ENCODE peak calls at places on chromosomes 4 and X, in four cellular contexts. E, C, M and X are unnamed samples.

GRCh38 chrX:34655496-34656258 is 1.4 kb downstream of the TMEM47 start:
- DNase-seq in M (no peak), C (no peak), E (no peak), X (no peak)

GRCh38 chr4:15586046-15586445 is 69.1 kb downstream of the FBXL5 start:
- DNase-seq in M (no peak), E (no peak), C (no peak), X (no peak)

GRCh38 chr4:76426272-76426671 is 5.3 kb upstream of the CCDC158 start:
- DNase-seq in C (no peak), E (no peak), M (peak), X (no peak)

GRCh38 chr4:121138014-121138413 is 26.1 kb downstream of the TNIP3 start:
- DNase-seq in M (no peak), C (no peak), E (no peak), X (no peak)

GRCh38 chr4:78525559-78525958 is 26.0 kb upstream of the ANXA3 start:
- DNase-seq in E (no peak), C (no peak), M (no peak), X (no peak)

GRCh38 chr4:172850838-172851237 is 317.8 kb upstream of the GALNT7 start:
- DNase-seq in M (no peak), C (no peak), E (no peak), X (no peak)

GRCh38 chr4:113371061-113371460 is 321.6 kb downstream of the ANK2 start:
- DNase-seq in C (no peak), E (no peak), M (no peak), X (no peak)

GRCh38 chrX:138128025-138128671 is 562.2 kb downstream of the ZIC3 start:
- DNase-seq in E (peak), M (peak), C (peak), X (no peak)

GRCh38 chr4:6480532-6481088 is 8.2 kb upstream of the PPP2R2C start:
- DNase-seq in M (no peak), C (no peak), E (no peak), X (no peak)

GRCh38 chr4:52665592-52665991 is 6.5 kb upstream of the USP46 start:
- DNase-seq in M (peak), C (no peak), E (no peak), X (no peak)

GRCh38 chr4:39495446-39496208 is 31.6 kb downstream of the UGDH start:
- DNase-seq in M (no peak), E (no peak), C (peak), X (no peak)

GRCh38 chrX:37802028-37802427 is 22.2 kb downstream of the CYBB start:
- DNase-seq in E (no peak), M (no peak), C (no peak), X (no peak)

GRCh38 chr4:151012836-151013235 is 2.2 kb downstream of the LRBA start:
- DNase-seq in E (no peak), M (no peak), C (no peak), X (no peak)

GRCh38 chr4:88719381-88719780 is 21.8 kb upstream of the NAP1L5 start:
- DNase-seq in E (no peak), M (no peak), C (no peak), X (no peak)

GRCh38 chr4:113584407-113585150 is 177.0 kb downstream of the CAMK2D start:
- DNase-seq in E (peak), M (no peak), C (no peak), X (peak)

GRCh38 chr4:17448689-17449088 is 63.2 kb downstream of the QDPR start:
- DNase-seq in E (no peak), C (no peak), M (no peak), X (no peak)

GRCh38 chr4:139763205-139763604 is 97.6 kb downstream of the MGST2 start:
- DNase-seq in E (no peak), C (no peak), M (peak), X (no peak)

GRCh38 chr4:53015681-53016080 is 153.6 kb downstream of the RASL11B start:
- DNase-seq in E (peak), M (peak), C (no peak), X (peak)

GRCh38 chr4:38902695-38903094 is 35.1 kb downstream of the FAM114A1 start:
- DNase-seq in M (peak), C (no peak), E (peak), X (no peak)

GRCh38 chr4:161650812-161651211 is 513.0 kb downstream of the FSTL5 start:
- DNase-seq in E (no peak), C (no peak), M (no peak), X (no peak)

GRCh38 chr4:161653697-161654096 is 510.1 kb downstream of the FSTL5 start:
- DNase-seq in E (no peak), M (no peak), C (no peak), X (no peak)

GRCh38 chr4:161642708-161643107 is 521.1 kb downstream of the FSTL5 start:
- DNase-seq in E (no peak), C (no peak), M (peak), X (no peak)

DNA sequence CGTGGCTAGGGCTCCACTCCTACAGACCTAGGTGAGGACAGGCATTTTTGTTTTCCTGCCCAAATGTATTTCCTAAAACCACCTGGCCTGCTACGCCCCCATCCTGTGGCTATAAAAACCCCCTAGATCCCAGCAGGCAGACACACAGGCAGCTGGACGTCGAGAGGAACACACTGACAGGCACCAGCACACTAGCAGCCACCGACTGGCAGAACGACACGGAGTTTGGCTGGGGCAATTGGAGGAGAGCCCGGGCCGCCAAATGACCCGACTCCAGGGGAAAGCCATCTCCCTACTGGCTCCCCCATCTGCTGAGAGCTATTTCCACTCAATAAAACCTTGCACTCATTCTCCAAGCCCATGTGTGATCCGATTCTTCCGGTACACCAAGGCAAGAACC is 516.0 kb downstream of the FSTL5 start:
- DNase-seq in C (no peak), M (no peak), E (no peak), X (peak)
- TF ChIP-seq TEAD4 in C (no peak), M (no peak), E (no peak), X (no peak)

DNA sequence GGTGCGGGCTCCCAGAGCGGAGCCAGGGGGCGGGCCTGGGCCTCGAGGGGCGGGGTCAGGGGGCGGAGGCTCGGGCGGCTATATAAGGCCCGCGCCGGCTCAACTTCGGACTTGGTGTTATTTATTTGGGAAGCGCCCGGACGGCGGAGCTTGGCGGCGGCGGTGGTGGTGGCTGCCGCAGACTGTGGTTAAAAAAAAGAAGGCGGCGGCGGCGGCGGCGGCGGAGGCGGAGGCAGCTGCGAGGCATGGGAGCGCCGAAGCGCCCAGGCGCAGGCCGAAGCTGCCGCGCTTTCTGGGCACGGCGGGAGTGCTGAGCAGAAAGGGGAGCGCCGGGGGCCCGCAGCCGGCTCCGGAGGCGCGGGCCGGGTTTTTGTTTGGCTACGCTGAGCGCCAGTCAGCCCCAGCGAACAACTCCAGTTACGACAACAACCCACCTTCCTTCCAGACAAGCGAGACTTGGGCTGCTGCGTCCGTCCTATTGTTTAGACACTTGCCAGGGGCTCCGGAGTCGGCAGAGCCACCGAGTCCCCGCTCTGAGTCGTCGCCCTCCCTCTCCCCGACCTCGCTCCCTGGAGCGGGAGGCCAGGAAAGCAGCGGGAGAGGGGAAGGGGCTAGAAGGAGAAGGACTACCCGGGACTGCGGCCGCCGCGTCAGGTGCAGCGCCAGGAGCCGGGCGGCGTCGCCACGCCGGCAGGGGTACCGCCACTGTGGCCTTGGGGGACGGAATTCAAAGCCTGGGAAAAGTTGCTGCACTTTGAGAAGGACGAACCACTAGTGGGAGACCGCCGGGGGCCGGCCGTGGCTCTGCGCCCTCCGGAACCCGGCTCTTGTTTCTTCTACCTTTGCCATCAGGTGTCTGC is at the start of gene SLIT2:
- DNase-seq in E (peak), C (peak), M (peak), X (peak)
- TF ChIP-seq TEAD4 in E (no peak), C (no peak), M (no peak), X (no peak)

GRCh38 chrX:123756320-123756719 is 23.5 kb upstream of the THOC2 start:
- DNase-seq in E (no peak), C (no peak), M (no peak), X (no peak)
- TF ChIP-seq TEAD4 in E (no peak), C (no peak), M (no peak), X (no peak)

GRCh38 chr4:2449051-2449450 is 19.9 kb upstream of the RNF4 start:
- DNase-seq in C (no peak), E (no peak), M (no peak), X (no peak)
- TF ChIP-seq TEAD4 in C (no peak), E (no peak), M (no peak), X (no peak)